ENCODE peak calls at places on chromosomes 12 and 14, in six cellular contexts. C is T-helper 1 cell, S is iris pigment epithelial cell, A is cardiac septum, J is AG09309, Y is caudate nucleus. I is an unnamed sample.

GRCh38 chr12:39205969-39206368 is 237.0 kb downstream of the KIF21A start:
- DNase-seq in C (no peak), S (no peak), A (no peak), J (no peak), Y (no peak), I (no peak)

GRCh38 chr12:131454418-131455217 is 256.3 kb upstream of the SFSWAP start:
- DNase-seq in C (no peak), S (peak), A (no peak), J (no peak), Y (no peak), I (peak)

GRCh38 chr12:124322271-124322998 is 27.5 kb downstream of the RFLNA start:
- DNase-seq in C (no peak), S (no peak), A (no peak), J (no peak), Y (no peak), I (no peak)

GRCh38 chr14:56874375-56874774 is 64.1 kb upstream of the OTX2 start:
- DNase-seq in C (no peak), S (no peak), A (no peak), J (no peak), Y (no peak), I (peak)

GRCh38 chr12:52126605-52127578 is 47.4 kb downstream of the SMIM41 start:
- DNase-seq in C (no peak), S (peak), A (peak), J (no peak), Y (no peak), I (no peak)

GRCh38 chr12:57745485-57745881 is 644 bp downstream of the TSPAN31 start:
- DNase-seq in C (no peak), S (no peak), A (no peak), J (no peak), Y (no peak), I (no peak)

GRCh38 chr12:43937947-43938346 is 102.1 kb downstream of the TMEM117 start:
- DNase-seq in C (no peak), S (peak), A (no peak), J (no peak), Y (no peak), I (no peak)

GRCh38 chr12:75571204-75571603 is 59.8 kb upstream of the KRR1 start:
- DNase-seq in C (no peak), S (no peak), A (no peak), J (no peak), Y (no peak), I (no peak)

GRCh38 chr14:98984719-98985041 is 287.3 kb downstream of the BCL11B start:
- DNase-seq in C (peak), S (no peak), A (no peak), J (no peak), Y (no peak), I (no peak)

GRCh38 chr12:116299548-116300150 is 22.2 kb upstream of the MED13L start:
- DNase-seq in C (no peak), S (peak), A (no peak), J (no peak), Y (no peak), I (no peak)

GRCh38 chr12:128609861-128610260 is 213.9 kb downstream of the SLC15A4 start:
- DNase-seq in C (no peak), S (no peak), A (no peak), J (no peak), Y (no peak), I (peak)

GRCh38 chr12:106064622-106065021 is 74.1 kb downstream of the NUAK1 start:
- DNase-seq in C (no peak), S (no peak), A (no peak), J (no peak), Y (no peak), I (no peak)

GRCh38 chr12:57418255-57418654 is 12.6 kb downstream of the R3HDM2 start:
- DNase-seq in C (no peak), S (no peak), A (no peak), J (no peak), Y (no peak), I (no peak)

GRCh38 chr12:112381421-112381897 is 772 bp downstream of the HECTD4 start:
- DNase-seq in C (peak), S (no peak), A (no peak), J (no peak), Y (no peak), I (peak)

GRCh38 chr12:65168606-65169310 is 625 bp upstream of the LEMD3 start:
- DNase-seq in C (no peak), S (no peak), A (no peak), J (no peak), Y (no peak), I (no peak)

GRCh38 chr14:59240356-59240755 is 51.9 kb downstream of the DAAM1 start:
- DNase-seq in C (no peak), S (no peak), A (no peak), J (no peak), Y (no peak), I (no peak)

GRCh38 chr14:51862839-51863235 is 2.4 kb downstream of the GNG2 start:
- DNase-seq in C (no peak), S (no peak), A (no peak), J (no peak), Y (no peak), I (no peak)

I was measured in nephron progenitor cell.